ENCODE peak calls at places on chromosomes 3 and 15, in four cellular contexts. One of them, this sample, is unnamed.
A peak's percentile ranks its signal among the peaks of the same experiment; 100 is the strongest.

GRCh38 chr3:11845661-11846060 is 1.0 kb downstream of the TAMM41 start:
- DNase-seq in effector memory CD8-positive, alpha-beta T cell: no peak
- DNase-seq in cardiac fibroblast: no peak
- DNase-seq in AG08396: no peak
- DNase-seq in this sample: no peak

GRCh38 chr3:149198611-149199010 is 23.0 kb downstream of the CP start:
- DNase-seq in effector memory CD8-positive, alpha-beta T cell: no peak
- DNase-seq in cardiac fibroblast: no peak
- DNase-seq in AG08396: no peak
- DNase-seq in this sample: no peak

GRCh38 chr15:57506422-57506821 is 85.3 kb upstream of the MYZAP start:
- DNase-seq in effector memory CD8-positive, alpha-beta T cell: no peak
- DNase-seq in cardiac fibroblast: no peak
- DNase-seq in AG08396: no peak
- DNase-seq in this sample: no peak

GRCh38 chr3:191051037-191051436 is 148.0 kb upstream of the OSTN start:
- DNase-seq in effector memory CD8-positive, alpha-beta T cell: no peak
- DNase-seq in cardiac fibroblast: peak; percentile 50
- DNase-seq in AG08396: peak; percentile 20
- DNase-seq in this sample: peak; percentile 34

GRCh38 chr3:128369106-128369708 is 97.5 kb downstream of the DNAJB8 start:
- DNase-seq in effector memory CD8-positive, alpha-beta T cell: no peak
- DNase-seq in cardiac fibroblast: no peak
- DNase-seq in AG08396: no peak
- DNase-seq in this sample: no peak

GRCh38 chr3:123953735-123954134 is 7.3 kb downstream of the CCDC14 start:
- DNase-seq in effector memory CD8-positive, alpha-beta T cell: no peak
- DNase-seq in cardiac fibroblast: no peak
- DNase-seq in AG08396: no peak
- DNase-seq in this sample: no peak

GRCh38 chr15:42100021-42100800 is 5.8 kb upstream of the PLA2G4D start:
- DNase-seq in effector memory CD8-positive, alpha-beta T cell: no peak
- DNase-seq in cardiac fibroblast: no peak
- DNase-seq in AG08396: no peak
- DNase-seq in this sample: peak; percentile 50

GRCh38 chr3:42525212-42525611 is 22.8 kb downstream of the VIPR1 start:
- DNase-seq in effector memory CD8-positive, alpha-beta T cell: no peak
- DNase-seq in cardiac fibroblast: no peak
- DNase-seq in AG08396: no peak
- DNase-seq in this sample: no peak

GRCh38 chr3:129016725-129017530 is 15.8 kb downstream of the EFCC1 start:
- DNase-seq in effector memory CD8-positive, alpha-beta T cell: peak; percentile 50
- DNase-seq in cardiac fibroblast: no peak
- DNase-seq in AG08396: no peak
- DNase-seq in this sample: no peak

GRCh38 chr3:175266993-175267960 is 408.1 kb downstream of the NAALADL2 start:
- DNase-seq in effector memory CD8-positive, alpha-beta T cell: no peak
- DNase-seq in cardiac fibroblast: no peak
- DNase-seq in AG08396: peak; percentile 18
- DNase-seq in this sample: peak; percentile 59

GRCh38 chr15:50024183-50024795 is 94.7 kb downstream of the ATP8B4 start:
- DNase-seq in effector memory CD8-positive, alpha-beta T cell: no peak
- DNase-seq in cardiac fibroblast: peak; percentile 53
- DNase-seq in AG08396: no peak
- DNase-seq in this sample: no peak